ENCODE peak calls at places on chromosomes 11 and 22, in four cellular contexts. B is breast epithelium, N is fibroblast of mammary gland, K is cardiac fibroblast. M is an unnamed sample.

GRCh38 chr22:26414347-26414746 is 14.7 kb upstream of the ASPHD2 start:
- DNase-seq in B (no peak), N (no peak), K (no peak), M (no peak)

GRCh38 chr11:67572747-67573419 is 10.7 kb upstream of the GSTP1 start:
- DNase-seq in B (peak; percentile 54), K (peak; percentile 65), N (peak; percentile 50), M (no peak)

GRCh38 chr11:87972133-87972532 is 203.1 kb downstream of the RAB38 start:
- DNase-seq in K (no peak), B (no peak), N (no peak), M (no peak)

GRCh38 chr11:85712953-85713352 is 27.0 kb upstream of the CCDC89 start:
- DNase-seq in N (no peak), K (no peak), B (no peak), M (no peak)

GRCh38 chr11:103636232-103636631 is 400.2 kb upstream of the DDI1 start:
- DNase-seq in B (no peak), K (no peak), N (no peak), M (no peak)

GRCh38 chr11:104572279-104572678 is 326.0 kb downstream of the CASP12 start:
- DNase-seq in B (no peak), K (no peak), N (peak; percentile 25), M (no peak)

GRCh38 chr11:132942611-132943324 is 589.5 kb downstream of the OPCML start:
- DNase-seq in N (no peak), K (no peak), B (no peak), M (no peak)

GRCh38 chr11:122085712-122086111 is 30.3 kb downstream of the BLID start:
- DNase-seq in K (no peak), B (no peak), N (peak; percentile 54), M (no peak)

GRCh38 chr11:109926941-109927340 is 166.3 kb upstream of the ZC3H12C start:
- DNase-seq in N (no peak), B (no peak), K (no peak), M (no peak)

GRCh38 chr11:119319702-119320592 is 3.0 kb upstream of the MCAM start:
- DNase-seq in N (no peak), B (no peak), K (peak; percentile 43), M (no peak)

GRCh38 chr11:69010964-69011623 is 2.0 kb downstream of the MRGPRF start:
- DNase-seq in N (peak; percentile 67), B (no peak), K (peak; percentile 82), M (no peak)

GRCh38 chr11:16184588-16184987 is 171.8 kb downstream of the SOX6 start:
- DNase-seq in K (peak; percentile 37), N (peak; percentile 72), B (no peak), M (peak; percentile 24)

GRCh38 chr22:45242778-45243191 is 2.1 kb upstream of the KIAA0930 start:
- DNase-seq in B (peak; percentile 58), N (peak; percentile 28), K (peak; percentile 35), M (no peak)

GRCh38 chr11:67596753-67597300 is 9.9 kb upstream of the NDUFV1 start:
- DNase-seq in N (no peak), K (no peak), B (no peak), M (no peak)

GRCh38 chr11:88357323-88358039 is 19.9 kb upstream of the CTSC start:
- DNase-seq in K (peak; percentile 69), N (peak; percentile 70), B (no peak), M (no peak)

GRCh38 chr11:70778828-70779365 is 380.6 kb downstream of the CTTN start:
- DNase-seq in N (no peak), B (no peak), K (no peak), M (no peak)

GRCh38 chr11:126332221-126332711 is 23.2 kb upstream of the ST3GAL4 start:
- DNase-seq in N (peak; percentile 97), B (no peak), K (peak; percentile 84), M (no peak)

GRCh38 chr11:68923614-68924013 is 19.9 kb downstream of the IGHMBP2 start:
- DNase-seq in B (no peak), K (no peak), N (no peak), M (no peak)

GRCh38 chr11:62133328-62134065 is 9.7 kb downstream of the INCENP start:
- DNase-seq in N (no peak), K (no peak), B (no peak), M (no peak)

GRCh38 chr11:4467043-4467442 is 15.4 kb upstream of the OR52K1 start:
- DNase-seq in B (no peak), K (no peak), N (no peak), M (no peak)

GRCh38 chr11:72982286-72982685 is 159.8 kb downstream of the FCHSD2 start:
- DNase-seq in N (no peak), B (no peak), K (no peak), M (no peak)

GRCh38 chr11:28072321-28072720 is 35.6 kb downstream of the KIF18A start:
- DNase-seq in B (no peak), N (peak; percentile 12), K (peak; percentile 63), M (no peak)

GRCh38 chr22:19105867-19106802 is 16.1 kb downstream of the DGCR2 start:
- DNase-seq in K (no peak), B (no peak), N (no peak), M (no peak)

GRCh38 chr22:17213976-17214375 is 5.3 kb downstream of the ADA2 start:
- DNase-seq in B (no peak), N (peak; percentile 37), K (peak; percentile 64), M (no peak)

GRCh38 chr22:44940121-44940520 is 69.7 kb downstream of the PHF21B start:
- DNase-seq in N (no peak), K (no peak), B (no peak), M (no peak)

GRCh38 chr22:31496735-31497146 is 405 bp downstream of the SFI1 start:
- DNase-seq in K (no peak), B (no peak), N (no peak), M (no peak)

GRCh38 chr11:23711981-23712380 is 784.9 kb upstream of the LUZP2 start:
- DNase-seq in K (no peak), N (no peak), B (no peak), M (no peak)

GRCh38 chr22:32985899-32986772 is 72.0 kb downstream of the SYN3 start:
- DNase-seq in B (peak; percentile 73), N (peak; percentile 77), K (peak; percentile 87), M (peak; percentile 42)

GRCh38 chr11:83648610-83649467 is 362.7 kb upstream of the CCDC90B start:
- DNase-seq in N (no peak), K (no peak), B (no peak), M (no peak)

GRCh38 chr11:77592727-77593126 is 3.0 kb downstream of the AQP11 start:
- DNase-seq in K (no peak), N (no peak), B (no peak), M (no peak)

GRCh38 chr11:77593883-77594282 is 4.1 kb downstream of the AQP11 start:
- DNase-seq in K (no peak), B (no peak), N (no peak), M (no peak)

GRCh38 chr11:77590194-77590591 is 440 bp downstream of the AQP11 start:
- DNase-seq in B (no peak), N (peak; percentile 59), K (peak; percentile 40), M (peak; percentile 13)

GRCh38 chr11:77589521-77590193 is at the start of gene AQP11:
- DNase-seq in B (peak; percentile 63), K (peak; percentile 90), N (peak; percentile 72), M (peak; percentile 53)

GRCh38 chr11:77589181-77589520 is 602 bp upstream of the AQP11 start:
- DNase-seq in B (no peak), N (no peak), K (no peak), M (no peak)
- H3K4me3 ChIP-seq in B (peak overlapping the region; percentile 75), N (peak overlapping the region; percentile 58), K (peak overlapping the region; percentile 59), M (peak overlapping the region; percentile 63)

DNA sequence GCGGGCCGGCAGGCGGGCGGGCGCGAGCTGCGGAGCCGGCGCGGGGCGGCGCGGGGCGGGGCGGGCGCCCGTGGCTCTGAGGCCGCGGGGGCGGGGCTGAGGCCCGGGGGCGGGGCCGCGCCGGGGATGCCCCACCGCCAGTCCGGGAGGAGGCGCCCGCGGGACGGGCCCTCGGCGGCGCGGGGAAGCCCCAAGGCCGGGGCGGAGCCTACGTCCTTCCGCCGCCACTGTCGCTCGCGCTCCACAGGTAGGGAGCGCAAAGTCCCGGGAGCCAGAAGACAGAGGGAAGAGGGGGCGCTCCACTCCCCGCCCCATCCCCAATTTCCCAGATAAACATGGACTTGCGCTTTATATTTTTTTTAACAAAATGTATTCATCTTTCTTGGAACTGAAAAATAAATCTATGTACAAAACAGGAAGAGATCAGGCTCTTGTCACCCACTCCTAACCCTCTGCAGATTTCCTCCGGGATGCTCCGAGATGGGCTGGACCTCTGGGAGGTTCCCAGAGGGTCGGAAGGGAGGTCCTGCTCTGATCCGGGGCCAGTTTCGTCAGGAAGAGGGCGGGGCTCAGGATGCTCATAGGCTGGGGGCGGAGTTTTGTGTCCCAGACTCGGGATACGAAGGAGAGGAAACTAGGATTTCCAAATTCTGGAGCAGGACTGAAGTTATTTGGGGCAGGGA is at the start of gene MAP4K2:
- DNase-seq in B (peak; percentile 88), K (peak; percentile 88), N (peak; percentile 72), M (peak; percentile 45)
- TF ChIP-seq CTCF in B (no peak), K (no peak), N (no peak), M (no peak)

DNA sequence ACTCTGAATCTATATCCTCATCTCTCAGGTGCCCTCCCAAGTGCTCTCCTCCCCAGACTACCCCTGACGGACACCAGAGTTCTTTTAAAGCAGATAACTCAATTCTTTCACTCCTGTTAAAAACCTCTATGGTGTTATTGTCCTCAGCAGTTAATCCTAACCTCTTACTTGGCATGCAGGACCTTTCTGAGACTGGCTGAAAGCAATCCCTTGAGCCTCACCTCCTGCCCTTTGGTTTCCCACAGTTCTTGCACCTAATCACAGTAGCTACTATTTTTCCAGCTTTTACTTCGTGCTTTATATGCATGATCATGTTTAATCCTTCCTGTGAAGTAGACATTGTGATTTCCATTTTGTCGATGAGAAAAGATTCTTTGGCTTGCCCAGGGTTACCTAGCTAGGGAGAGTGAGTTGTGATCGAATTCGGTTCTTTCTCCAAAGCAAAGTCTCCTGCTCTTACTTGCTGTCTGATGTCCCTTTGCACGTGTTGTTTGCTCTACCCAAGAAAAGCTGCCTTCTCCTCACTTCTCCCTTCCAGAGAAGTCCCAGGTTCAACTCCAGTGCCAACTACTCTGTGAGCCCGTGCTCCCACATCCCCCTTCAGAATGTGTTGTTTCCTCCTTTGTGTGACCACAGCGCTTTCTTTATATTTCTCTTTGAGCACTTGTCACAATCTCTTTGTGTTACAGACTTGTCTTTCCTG is 2.1 kb downstream of the UBE2L3 start:
- DNase-seq in B (no peak), K (no peak), N (no peak), M (no peak)
- H3K4me3 ChIP-seq in B (peak overlapping the region; percentile 18), K (peak overlapping the region; percentile 72), N (no peak overlapping the region), M (peak overlapping the region; percentile 88)

GRCh38 chr22:23221351-23221804 is 41.1 kb downstream of the BCR start:
- DNase-seq in B (no peak), N (no peak), K (no peak), M (no peak)

GRCh38 chr22:23220485-23221350 is 40.4 kb downstream of the BCR start:
- DNase-seq in K (peak; percentile 87), N (peak; percentile 73), B (no peak), M (no peak)

GRCh38 chr22:23223566-23224317 is 43.4 kb downstream of the BCR start:
- DNase-seq in K (no peak), B (no peak), N (no peak), M (no peak)

GRCh38 chr22:23222033-23222840 is 41.9 kb downstream of the BCR start:
- DNase-seq in B (no peak), K (no peak), N (no peak), M (no peak)

GRCh38 chr22:23222875-23223565 is 42.7 kb downstream of the BCR start:
- DNase-seq in N (no peak), K (no peak), B (no peak), M (no peak)
- TF ChIP-seq CTCF in N (no peak), K (no peak), B (no peak), M (no peak)

GRCh38 chr11:57647960-57648776 is 1.5 kb downstream of the YPEL4 start:
- DNase-seq in N (no peak), B (no peak), K (peak; percentile 39), M (no peak)
- H3K4me3 ChIP-seq in N (peak overlapping the region; percentile 52), B (peak overlapping the region; percentile 66), K (peak overlapping the region; percentile 55), M (peak overlapping the region; percentile 45)

M was measured in astrocyte of the cerebellum.